ENCODE peak calls at places on chromosomes 3 and 15, in four cellular contexts. E is pancreas; N is stimulated activated CD8-positive, alpha-beta memory T cell treated with anti-CD3 and anti-CD28 coated beads, Interleukin-7, amount 100 ng/mL, for 1 hour; L is A549. C is an unnamed sample.

GRCh38 chr3:130839815-130840214 is 54.1 kb upstream of the ATP2C1 start:
- DNase-seq in E (no peak), N (no peak), L (no peak), C (no peak)

GRCh38 chr15:62436235-62436634 is 271.1 kb upstream of the C2CD4B start:
- DNase-seq in E (no peak), N (no peak), L (no peak), C (no peak)

GRCh38 chr15:74988007-74988800 is 7.2 kb upstream of the SCAMP5 start:
- DNase-seq in E (peak; percentile 51), N (no peak), L (peak; percentile 64), C (no peak)

GRCh38 chr3:117548600-117548999 is 839.0 kb downstream of the TUSC7 start:
- DNase-seq in E (no peak), N (no peak), L (no peak), C (no peak)

GRCh38 chr3:50516048-50516871 is 12.8 kb upstream of the CACNA2D2 start:
- DNase-seq in E (no peak), N (no peak), L (no peak), C (no peak)

GRCh38 chr3:69390771-69391170 is 4.9 kb upstream of the FRMD4B start:
- DNase-seq in E (no peak), N (no peak), L (no peak), C (no peak)

GRCh38 chr3:15676259-15676658 is 74.7 kb downstream of the BTD start:
- DNase-seq in E (no peak), N (no peak), L (no peak), C (no peak)

GRCh38 chr3:197555281-197556261 is at the start of gene BDH1:
- DNase-seq in E (peak; percentile 36), N (peak; percentile 23), L (no peak), C (no peak)

GRCh38 chr15:75751901-75752300 is 39.3 kb upstream of the CSPG4 start:
- DNase-seq in E (no peak), N (no peak), L (no peak), C (no peak)

GRCh38 chr3:148319161-148319915 is 378.4 kb upstream of the AGTR1 start:
- DNase-seq in E (no peak), N (no peak), L (no peak), C (no peak)

GRCh38 chr15:49852756-49853155 is 231.9 kb downstream of the DTWD1 start:
- DNase-seq in E (no peak), N (no peak), L (no peak), C (no peak)

GRCh38 chr3:159322322-159322939 is 520.6 kb downstream of the MFSD1 start:
- DNase-seq in E (peak; percentile 16), N (no peak), L (peak; percentile 44), C (no peak)

GRCh38 chr15:64149424-64150235 is 1.9 kb upstream of the SNX22 start:
- DNase-seq in E (no peak), N (no peak), L (no peak), C (no peak)

GRCh38 chr15:70034596-70034995 is 63.1 kb downstream of the TLE3 start:
- DNase-seq in E (no peak), N (no peak), L (no peak), C (no peak)

GRCh38 chr3:119588112-119588511 is 8.8 kb downstream of the ADPRH start:
- DNase-seq in E (no peak), N (no peak), L (no peak), C (peak; percentile 74)

GRCh38 chr3:157330206-157330605 is 106.4 kb upstream of the PTX3 start:
- DNase-seq in E (no peak), N (no peak), L (no peak), C (no peak)

GRCh38 chr15:60589253-60589652 is 110.3 kb upstream of the ICE2 start:
- DNase-seq in E (no peak), N (no peak), L (no peak), C (no peak)

GRCh38 chr15:23687143-23687470 is at the start of gene NDN:
- DNase-seq in E (peak; percentile 67), N (no peak), L (no peak), C (no peak)